ENCODE peak calls at places on chromosomes 3 and 15, in nine cellular contexts. N, P, G, Z, K, Y, L, B and R are unnamed samples.

GRCh38 chr15:75138016-75138999 is 63.4 kb upstream of the C15orf39 start:
- DNase-seq in Y (no peak), K (peak; percentile 64), L (no peak), G (no peak), Z (no peak), N (no peak), B (no peak), P (no peak), R (no peak)

GRCh38 chr3:49916686-49917085 is 12.9 kb downstream of the MON1A start:
- DNase-seq in Y (no peak), Z (no peak), G (no peak), P (no peak), N (no peak), K (no peak), L (no peak), B (no peak), R (no peak)

GRCh38 chr3:132641837-132642538 is 17.6 kb downstream of the ACAD11 start:
- DNase-seq in N (no peak), Y (peak; percentile 41), Z (no peak), G (peak; percentile 73), B (no peak), P (peak; percentile 49), L (peak; percentile 45), K (peak; percentile 68), R (no peak)

GRCh38 chr3:150681037-150681436 is 22.7 kb downstream of the ERICH6 start:
- DNase-seq in L (no peak), G (no peak), K (no peak), B (no peak), N (no peak), Z (no peak), P (no peak), Y (peak; percentile 22), R (no peak)

GRCh38 chr3:187139126-187139894 is at the start of gene RPL39L:
- DNase-seq in Z (peak; percentile 88), P (peak; percentile 56), L (peak; percentile 87), N (peak; percentile 90), B (peak; percentile 81), K (peak; percentile 92), Y (peak; percentile 93), G (no peak), R (peak; percentile 89)

GRCh38 chr3:146865175-146865755 is 260.1 kb upstream of the PLSCR5 start:
- DNase-seq in L (no peak), P (peak; percentile 72), N (no peak), G (no peak), Z (no peak), Y (no peak), B (no peak), K (peak; percentile 97), R (no peak)

GRCh38 chr3:126959921-126960603 is 22.9 kb upstream of the PLXNA1 start:
- DNase-seq in N (no peak), P (no peak), B (no peak), Y (no peak), G (no peak), Z (no peak), K (no peak), L (peak; percentile 34), R (no peak)

GRCh38 chr3:172512363-172512762 is 10.9 kb downstream of the TNFSF10 start:
- DNase-seq in K (no peak), B (peak; percentile 64), Z (peak; percentile 66), P (no peak), G (no peak), Y (peak; percentile 58), L (no peak), N (no peak), R (peak; percentile 48)

GRCh38 chr15:65887565-65887964 is 18.3 kb downstream of the RAB11A start:
- DNase-seq in Z (no peak), Y (peak; percentile 58), N (no peak), K (no peak), L (no peak), P (no peak), G (no peak), B (no peak), R (no peak)

GRCh38 chr3:45677045-45677436 is 12.2 kb upstream of the SACM1L start:
- DNase-seq in N (peak; percentile 48), P (no peak), K (no peak), Z (no peak), L (no peak), B (peak; percentile 39), G (no peak), Y (peak; percentile 62), R (peak; percentile 47)

GRCh38 chr3:14462738-14463137 is 60.3 kb downstream of the SLC6A6 start:
- DNase-seq in K (no peak), B (no peak), N (no peak), L (no peak), G (no peak), Y (no peak), Z (no peak), P (no peak), R (no peak)

GRCh38 chr3:71407833-71408232 is 175.7 kb downstream of the FOXP1 start:
- DNase-seq in K (peak; percentile 82), L (no peak), B (no peak), P (peak; percentile 38), Z (no peak), G (no peak), N (no peak), Y (no peak), R (no peak)

GRCh38 chr15:31062965-31063355 is 38.6 kb downstream of the TRPM1 start:
- DNase-seq in Y (no peak), B (no peak), N (no peak), P (no peak), G (no peak), L (no peak), Z (no peak), K (no peak), R (no peak)

GRCh38 chr15:59833366-59833765 is 144.2 kb upstream of the BNIP2 start:
- DNase-seq in P (no peak), Z (no peak), N (no peak), L (peak; percentile 24), Y (no peak), G (no peak), K (no peak), B (no peak), R (no peak)

GRCh38 chr15:41897327-41897726 is 3.5 kb upstream of the SPTBN5 start:
- DNase-seq in N (no peak), B (no peak), Y (no peak), Z (no peak), L (no peak), K (no peak), G (no peak), P (no peak), R (no peak)

GRCh38 chr3:112046599-112046998 is 12.1 kb downstream of the TMPRSS7 start:
- DNase-seq in Z (no peak), N (no peak), G (no peak), L (no peak), Y (no peak), P (no peak), B (no peak), K (no peak), R (no peak)

GRCh38 chr15:73004462-73004861 is 47.8 kb upstream of the NEO1 start:
- DNase-seq in B (no peak), L (no peak), G (no peak), Y (no peak), K (no peak), N (no peak), P (no peak), Z (no peak), R (no peak)